ENCODE peak calls at places on chromosomes 3 and 15, in seven cellular contexts. W, B, T, S, A, M and U are unnamed samples.

GRCh38 chr15:68384451-68385239 is 47.3 kb downstream of the ITGA11 start:
- DNase-seq in W (no peak), B (no peak), T (no peak), S (peak), A (no peak), M (peak), U (peak)

GRCh38 chr15:62732078-62732477 is 310.5 kb upstream of the TPM1 start:
- DNase-seq in W (no peak), B (no peak), T (no peak), S (peak), A (no peak), M (no peak), U (no peak)

GRCh38 chr15:91515188-91515754 is 338.2 kb upstream of the SLCO3A1 start:
- DNase-seq in W (no peak), B (no peak), T (no peak), S (peak), A (no peak), M (no peak), U (peak)

GRCh38 chr3:10814623-10815022 is 1.4 kb upstream of the SLC6A11 start:
- DNase-seq in W (no peak), B (no peak), T (no peak), S (no peak), A (no peak), M (no peak), U (no peak)

GRCh38 chr3:39166932-39167532 is 13.6 kb upstream of the CSRNP1 start:
- DNase-seq in W (no peak), B (no peak), T (peak), S (peak), A (no peak), M (no peak), U (peak)

GRCh38 chr3:9435320-9435719 is 37.9 kb downstream of the SETD5 start:
- DNase-seq in W (no peak), B (no peak), T (no peak), S (no peak), A (no peak), M (no peak), U (no peak)

GRCh38 chr3:110106805-110107204 is 769.5 kb upstream of the DPPA4 start:
- DNase-seq in W (no peak), B (no peak), T (no peak), S (peak), A (no peak), M (no peak), U (no peak)

GRCh38 chr3:192825191-192825590 is 92.5 kb downstream of the MB21D2 start:
- DNase-seq in W (no peak), B (no peak), T (no peak), S (no peak), A (no peak), M (no peak), U (no peak)

GRCh38 chr3:171876651-171877272 is 33.6 kb downstream of the TMEM212 start:
- DNase-seq in W (no peak), B (no peak), T (no peak), S (peak), A (no peak), M (no peak), U (peak)

GRCh38 chr15:36782681-36783080 is 203.3 kb downstream of the CDIN1 start:
- DNase-seq in W (no peak), B (no peak), T (no peak), S (no peak), A (no peak), M (no peak), U (no peak)

GRCh38 chr3:20040476-20041196 is 390 bp downstream of the KAT2B start:
- DNase-seq in W (peak), B (peak), T (peak), S (peak), A (peak), M (peak), U (peak)

GRCh38 chr3:195914648-195915473 is 6.5 kb upstream of the TNK2 start:
- DNase-seq in W (peak), B (peak), T (peak), S (peak), A (peak), M (peak), U (peak)

GRCh38 chr3:188929138-188929537 is 242.6 kb upstream of the TPRG1 start:
- DNase-seq in W (no peak), B (no peak), T (no peak), S (peak), A (no peak), M (no peak), U (no peak)

GRCh38 chr3:31960793-31961431 is 20.1 kb downstream of the OSBPL10 start:
- DNase-seq in W (no peak), B (no peak), T (no peak), S (peak), A (no peak), M (no peak), U (no peak)

GRCh38 chr3:119313461-119313860 is 19.3 kb downstream of the ARHGAP31 start:
- DNase-seq in W (no peak), B (no peak), T (no peak), S (no peak), A (no peak), M (no peak), U (no peak)

GRCh38 chr3:74463515-74463914 is 150.9 kb downstream of the CNTN3 start:
- DNase-seq in W (no peak), B (no peak), T (no peak), S (no peak), A (no peak), M (no peak), U (no peak)

GRCh38 chr3:124250053-124250452 is 258.1 kb upstream of the ROPN1 start:
- DNase-seq in W (no peak), B (no peak), T (no peak), S (peak), A (no peak), M (no peak), U (no peak)

GRCh38 chr15:45645026-45645980 is 10.5 kb downstream of the SQOR start:
- DNase-seq in W (no peak), B (no peak), T (peak), S (peak), A (no peak), M (no peak), U (peak)

GRCh38 chr15:100856847-100857246 is 22.8 kb upstream of the ALDH1A3 start:
- DNase-seq in W (no peak), B (no peak), T (no peak), S (no peak), A (no peak), M (no peak), U (no peak)

GRCh38 chr3:113214917-113215595 is 3.7 kb downstream of the BOC start:
- DNase-seq in W (no peak), B (no peak), T (no peak), S (no peak), A (no peak), M (no peak), U (no peak)

GRCh38 chr15:45169608-45170480 is 17.9 kb downstream of the SHF start:
- DNase-seq in W (no peak), B (peak), T (no peak), S (no peak), A (no peak), M (no peak), U (no peak)

GRCh38 chr15:37053070-37053653 is 47.2 kb downstream of the MEIS2 start:
- DNase-seq in W (no peak), B (no peak), T (no peak), S (peak), A (no peak), M (no peak), U (peak)

GRCh38 chr15:96142498-96142897 is 188.0 kb upstream of the NR2F2 start:
- DNase-seq in W (no peak), B (no peak), T (no peak), S (no peak), A (no peak), M (no peak), U (no peak)